ENCODE peak calls at places on chromosomes 13 and 19, in eight cellular contexts. D is spleen, A is NB4, P is ovary, R is heart left ventricle, O is endothelial cell of umbilical vein, B is body of pancreas, W is uterus. S is an unnamed sample.

GRCh38 chr13:36872621-36873020 is 47.4 kb downstream of the SMAD9 start:
- DNase-seq in D (no peak), A (no peak), P (no peak), R (no peak), O (no peak), B (no peak), W (no peak), S (no peak)

GRCh38 chr19:5298502-5298901 is 42.1 kb downstream of the PTPRS start:
- DNase-seq in D (no peak), A (no peak), P (no peak), R (no peak), O (no peak), B (peak; percentile 85), W (no peak), S (no peak)

GRCh38 chr13:65803706-65804392 is 1426.3 kb downstream of the PCDH9 start:
- DNase-seq in D (no peak), A (no peak), P (no peak), R (no peak), O (no peak), B (no peak), W (no peak), S (no peak)

GRCh38 chr13:106986687-106987434 is 418.9 kb upstream of the ARGLU1 start:
- DNase-seq in D (no peak), A (no peak), P (no peak), R (no peak), O (no peak), B (no peak), W (no peak), S (no peak)

GRCh38 chr13:26525528-26525927 is 32.0 kb upstream of the WASF3 start:
- DNase-seq in D (no peak), A (no peak), P (no peak), R (no peak), O (no peak), B (no peak), W (no peak), S (no peak)

GRCh38 chr13:29502391-29503008 is 93.0 kb downstream of the SLC7A1 start:
- DNase-seq in D (peak; percentile 71), A (no peak), P (no peak), R (no peak), O (no peak), B (no peak), W (no peak), S (no peak)

GRCh38 chr19:5341981-5342380 is 1.4 kb upstream of the PTPRS start:
- DNase-seq in D (no peak), A (no peak), P (no peak), R (no peak), O (no peak), B (no peak), W (no peak), S (no peak)

GRCh38 chr19:33624586-33625153 is 2.9 kb downstream of the CHST8 start:
- DNase-seq in D (no peak), A (no peak), P (no peak), R (no peak), O (no peak), B (no peak), W (no peak), S (no peak)

GRCh38 chr19:46251415-46251814 is 21.9 kb downstream of the IGFL1 start:
- DNase-seq in D (no peak), A (no peak), P (no peak), R (no peak), O (no peak), B (no peak), W (no peak), S (no peak)

GRCh38 chr19:16338470-16339360 is 14.1 kb downstream of the KLF2 start:
- DNase-seq in D (peak; percentile 88), A (peak; percentile 60), P (peak; percentile 42), R (peak; percentile 45), O (peak; percentile 86), B (no peak), W (no peak), S (no peak)

GRCh38 chr13:45156565-45157361 is 36.5 kb downstream of the GTF2F2 start:
- DNase-seq in D (no peak), A (no peak), P (no peak), R (no peak), O (no peak), B (no peak), W (no peak), S (no peak)

GRCh38 chr13:99164226-99164625 is 36.4 kb upstream of the UBAC2 start:
- DNase-seq in D (no peak), A (no peak), P (no peak), R (no peak), O (no peak), B (no peak), W (no peak), S (no peak)

GRCh38 chr19:35013820-35014754 is 14.0 kb downstream of the GRAMD1A start:
- DNase-seq in D (peak; percentile 87), A (peak; percentile 71), P (no peak), R (no peak), O (no peak), B (no peak), W (no peak), S (no peak)

GRCh38 chr19:35476149-35476548 is 14.1 kb downstream of the KRTDAP start:
- DNase-seq in D (no peak), A (peak; percentile 4), P (no peak), R (no peak), O (no peak), B (no peak), W (no peak), S (no peak)

GRCh38 chr13:114282143-114282685 is 813 bp downstream of the UPF3A start:
- DNase-seq in D (peak; percentile 90), A (peak; percentile 69), P (peak; percentile 53), R (peak; percentile 29), O (peak; percentile 83), B (peak; percentile 35), W (no peak), S (no peak)

GRCh38 chr19:3366104-3366760 is at the start of gene NFIC:
- DNase-seq in D (peak; percentile 87), A (peak; percentile 80), P (peak; percentile 84), R (peak; percentile 83), O (peak; percentile 67), B (peak; percentile 84), W (peak; percentile 92), S (no peak)

GRCh38 chr13:38897521-38897920 is 93.1 kb downstream of the STOML3 start:
- DNase-seq in D (no peak), A (no peak), P (no peak), R (no peak), O (no peak), B (no peak), W (no peak), S (no peak)

GRCh38 chr19:35468637-35469036 is 20.6 kb downstream of the FFAR2 start:
- DNase-seq in D (peak; percentile 90), A (peak; percentile 72), P (peak; percentile 32), R (no peak), O (no peak), B (peak; percentile 77), W (no peak), S (no peak)

GRCh38 chr19:4390017-4390861 is 10.1 kb downstream of the SH3GL1 start:
- DNase-seq in D (peak; percentile 82), A (no peak), P (peak; percentile 38), R (peak; percentile 60), O (peak; percentile 85), B (peak; percentile 25), W (no peak), S (no peak)

GRCh38 chr19:35533822-35534521 is 716 bp downstream of the GAPDHS start:
- DNase-seq in D (peak; percentile 91), A (peak; percentile 33), P (no peak), R (no peak), O (no peak), B (peak; percentile 46), W (no peak), S (no peak)

GRCh38 chr19:48812094-48812929 is 1.5 kb upstream of the BCAT2 start:
- DNase-seq in D (peak; percentile 91), A (peak; percentile 83), P (peak; percentile 96), R (peak; percentile 92), O (peak; percentile 72), B (peak; percentile 97), W (peak; percentile 95), S (peak; percentile 28)
- TF ChIP-seq POLR2A in D (no peak), A (no peak), P (peak; percentile 90), R (peak; percentile 30), O (peak; percentile 49), B (peak; percentile 96), W (peak; percentile 86), S (no peak)

GRCh38 chr19:954672-955494 is 29.0 kb downstream of the ARID3A start:
- DNase-seq in D (no peak), A (peak; percentile 33), P (no peak), R (no peak), O (no peak), B (no peak), W (no peak), S (no peak)
- TF ChIP-seq POLR2A in D (no peak), A (no peak), P (no peak), R (no peak), O (no peak), B (no peak), W (no peak), S (no peak)

GRCh38 chr19:45135176-45135575 is 25.6 kb downstream of the NKPD1 start:
- DNase-seq in D (no peak), A (no peak), P (no peak), R (no peak), O (no peak), B (no peak), W (no peak), S (no peak)

GRCh38 chr19:45136507-45137178 is 24.1 kb downstream of the NKPD1 start:
- DNase-seq in D (no peak), A (no peak), P (no peak), R (no peak), O (no peak), B (no peak), W (no peak), S (no peak)

GRCh38 chr19:45139286-45140143 is 21.3 kb downstream of the NKPD1 start:
- DNase-seq in D (no peak), A (no peak), P (no peak), R (no peak), O (no peak), B (no peak), W (no peak), S (no peak)

GRCh38 chr19:45138303-45138751 is 22.5 kb downstream of the NKPD1 start:
- DNase-seq in D (no peak), A (no peak), P (no peak), R (no peak), O (no peak), B (no peak), W (no peak), S (no peak)

DNA sequence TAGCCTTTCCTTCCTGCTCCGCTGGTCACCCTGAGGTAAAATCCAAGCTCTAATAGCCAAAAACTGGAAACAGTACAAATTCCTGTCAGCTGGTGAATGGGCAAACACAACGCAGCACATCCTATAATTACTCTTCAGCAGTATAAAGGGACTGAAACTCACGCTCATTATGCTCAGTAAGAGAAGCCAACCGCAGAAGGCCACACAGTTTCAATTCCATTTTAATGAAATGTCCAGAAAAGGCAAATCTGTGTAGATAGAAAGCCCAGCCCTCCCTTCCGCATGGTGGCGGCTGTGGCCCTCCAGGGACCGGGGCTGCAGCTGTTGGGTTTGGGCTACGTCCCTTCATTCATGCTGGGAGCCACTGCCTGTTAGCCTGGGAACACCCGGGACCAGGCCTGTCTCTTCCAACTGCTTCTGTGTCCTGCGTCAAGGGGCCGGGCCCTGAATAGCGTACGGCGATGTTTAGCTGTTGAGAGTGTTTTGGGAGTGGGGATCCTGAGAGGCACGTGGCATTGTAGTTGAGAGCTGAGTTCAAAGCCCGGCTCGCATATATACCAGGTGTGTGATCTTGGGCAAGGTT is 23.5 kb downstream of the NKPD1 start:
- DNase-seq in D (no peak), A (no peak), P (no peak), R (peak; percentile 68), O (no peak), B (no peak), W (no peak), S (no peak)
- TF ChIP-seq POLR2A in D (no peak), A (no peak), P (no peak), R (no peak), O (no peak), B (no peak), W (no peak), S (no peak)

GRCh38 chr13:95676775-95677563 is at the start of gene DNAJC3:
- DNase-seq in D (peak; percentile 99), A (peak; percentile 99), P (peak; percentile 99), R (peak; percentile 98), O (peak; percentile 99), B (peak; percentile 99), W (peak; percentile 98), S (peak; percentile 91)
- TF ChIP-seq POLR2A in D (peak; percentile 92), A (peak; percentile 94), P (peak; percentile 87), R (peak; percentile 74), O (peak; percentile 73), B (peak; percentile 99), W (peak; percentile 97), S (peak; percentile 98)

S was measured in esophagus squamous epithelium.